ENCODE peak calls at places on chromosomes 12 and 14, in four cellular contexts. T is HCT116, X is NB4, M is body of pancreas. Y is an unnamed sample.

GRCh38 chr14:63045234-63045611 is at the start of gene KCNH5:
- DNase-seq in T (no peak), X (no peak), M (peak; percentile 13), Y (peak; percentile 48)

GRCh38 chr12:55372521-55372920 is 9.7 kb downstream of the OR6C75 start:
- DNase-seq in T (no peak), X (no peak), M (no peak), Y (no peak)

GRCh38 chr14:77498984-77499527 is 440 bp upstream of the ISM2 start:
- DNase-seq in T (no peak), X (peak; percentile 9), M (no peak), Y (no peak)

GRCh38 chr14:41872906-41873305 is 266.2 kb downstream of the LRFN5 start:
- DNase-seq in T (no peak), X (no peak), M (no peak), Y (no peak)

GRCh38 chr12:7131502-7131866 is 1.3 kb downstream of the CLSTN3 start:
- DNase-seq in T (no peak), X (peak; percentile 60), M (no peak), Y (peak; percentile 4)

GRCh38 chr14:58871972-58872530 is 234.3 kb downstream of the DACT1 start:
- DNase-seq in T (no peak), X (no peak), M (no peak), Y (no peak)

GRCh38 chr14:101972126-101972785 is 7.9 kb downstream of the DYNC1H1 start:
- DNase-seq in T (peak; percentile 91), X (peak; percentile 80), M (peak; percentile 90), Y (peak; percentile 86)

GRCh38 chr12:6444704-6445688 is at the start of gene CD27:
- DNase-seq in T (no peak), X (no peak), M (no peak), Y (no peak)

GRCh38 chr14:39228044-39228443 is 5.7 kb upstream of the MIA2 start:
- DNase-seq in T (no peak), X (no peak), M (no peak), Y (no peak)

GRCh38 chr14:105442834-105443233 is 23.2 kb downstream of the MTA1 start:
- DNase-seq in T (no peak), X (no peak), M (no peak), Y (no peak)

GRCh38 chr12:127628655-127629054 is 638.3 kb upstream of the TMEM132C start:
- DNase-seq in T (no peak), X (no peak), M (no peak), Y (no peak)

GRCh38 chr12:67047634-67048033 is 221.5 kb upstream of the CAND1 start:
- DNase-seq in T (no peak), X (no peak), M (no peak), Y (no peak)

GRCh38 chr12:113766133-113766879 is 199.8 kb downstream of the RBM19 start:
- DNase-seq in T (no peak), X (no peak), M (no peak), Y (peak; percentile 72)

GRCh38 chr12:53078425-53079225 is 565 bp downstream of the SPRYD3 start:
- DNase-seq in T (no peak), X (no peak), M (peak; percentile 52), Y (no peak)

GRCh38 chr14:24298892-24299254 is 707 bp downstream of the DHRS1 start:
- DNase-seq in T (peak; percentile 24), X (peak; percentile 69), M (no peak), Y (peak; percentile 60)

GRCh38 chr12:69843653-69844052 is 18.6 kb downstream of the MYRFL start:
- DNase-seq in T (no peak), X (no peak), M (no peak), Y (no peak)

GRCh38 chr12:87618199-87618598 is 411.0 kb downstream of the C12orf50 start:
- DNase-seq in T (no peak), X (peak; percentile 16), M (no peak), Y (no peak)

GRCh38 chr12:132227782-132228417 is 83.6 kb downstream of the NOC4L start:
- DNase-seq in T (no peak), X (no peak), M (no peak), Y (no peak)

GRCh38 chr12:80895240-80895639 is 42.5 kb downstream of the LIN7A start:
- DNase-seq in T (no peak), X (no peak), M (no peak), Y (no peak)

GRCh38 chr12:78898416-78898815 is 33.8 kb downstream of the SYT1 start:
- DNase-seq in T (no peak), X (no peak), M (peak; percentile 26), Y (no peak)

GRCh38 chr12:124592481-124593160 is 25.2 kb upstream of the NCOR2 start:
- DNase-seq in T (no peak), X (peak; percentile 66), M (peak; percentile 47), Y (no peak)

GRCh38 chr12:93169536-93169935 is 208.2 kb upstream of the NUDT4 start:
- DNase-seq in T (no peak), X (no peak), M (no peak), Y (no peak)

GRCh38 chr12:38053655-38054464 is 262.7 kb upstream of the ALG10B start:
- DNase-seq in T (no peak), X (no peak), M (peak; percentile 73), Y (peak; percentile 85)

GRCh38 chr12:55705802-55706402 is 1.8 kb downstream of the ITGA7 start:
- DNase-seq in T (no peak), X (no peak), M (no peak), Y (peak; percentile 40)

GRCh38 chr14:22839159-22839779 is 2.9 kb downstream of the MMP14 start:
- DNase-seq in T (no peak), X (peak; percentile 45), M (no peak), Y (no peak)

GRCh38 chr14:32711103-32711680 is 227.5 kb upstream of the NPAS3 start:
- DNase-seq in T (peak; percentile 6), X (peak; percentile 37), M (peak; percentile 51), Y (peak; percentile 32)

GRCh38 chr14:95185452-95186392 is 28.4 kb upstream of the DICER1 start:
- DNase-seq in T (no peak), X (peak; percentile 93), M (peak; percentile 78), Y (no peak)

GRCh38 chr12:120586216-120586615 is 5.0 kb upstream of the POP5 start:
- DNase-seq in T (no peak), X (no peak), M (no peak), Y (no peak)

GRCh38 chr12:24909667-24910066 is 39.2 kb downstream of the BCAT1 start:
- DNase-seq in T (no peak), X (no peak), M (peak; percentile 82), Y (no peak)

GRCh38 chr14:73762375-73762822 is 48.2 kb upstream of the PNMA1 start:
- DNase-seq in T (no peak), X (no peak), M (peak; percentile 61), Y (no peak)

GRCh38 chr12:50515587-50515986 is 10.8 kb downstream of the DIP2B start:
- DNase-seq in T (no peak), X (peak; percentile 64), M (no peak), Y (no peak)

GRCh38 chr14:60311417-60311816 is 62.4 kb downstream of the PPM1A start:
- DNase-seq in T (no peak), X (no peak), M (no peak), Y (no peak)

GRCh38 chr12:84842406-84843013 is 70.1 kb downstream of the SLC6A15 start:
- DNase-seq in T (peak; percentile 28), X (peak; percentile 52), M (no peak), Y (peak; percentile 37)

DNA sequence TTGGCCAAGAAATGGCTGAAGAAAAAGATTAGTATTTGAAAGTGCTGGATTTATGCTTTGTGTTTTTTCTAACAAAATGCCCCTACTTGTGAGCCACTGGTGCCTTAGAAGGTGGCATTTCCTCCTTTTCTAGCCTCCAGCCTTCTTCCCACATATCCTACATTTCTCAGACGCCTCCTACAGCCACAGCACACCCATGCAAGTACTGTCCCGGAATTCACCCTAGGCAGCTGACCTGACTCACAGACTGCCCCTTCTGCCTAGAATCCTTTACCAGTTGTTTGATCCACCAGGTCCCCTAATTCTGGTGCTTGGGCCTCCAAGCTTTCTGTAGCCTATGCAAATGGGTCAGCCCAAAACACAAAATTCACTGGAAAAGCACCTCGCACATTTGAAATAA is 166.0 kb downstream of the FOXN3 start:
- DNase-seq in T (no peak), X (no peak), M (no peak), Y (no peak)
- TF ChIP-seq CTCF in T (no peak), X (no peak), M (no peak), Y (no peak)

GRCh38 chr12:54259194-54260011 is 20.5 kb downstream of the CBX5 start:
- DNase-seq in T (peak; percentile 72), X (peak; percentile 24), M (peak; percentile 90), Y (peak; percentile 66)

GRCh38 chr12:54253240-54253639 is 26.7 kb downstream of the CBX5 start:
- DNase-seq in T (no peak), X (no peak), M (no peak), Y (no peak)

GRCh38 chr12:54258286-54258685 is 21.6 kb downstream of the CBX5 start:
- DNase-seq in T (no peak), X (no peak), M (no peak), Y (no peak)

GRCh38 chr12:54261817-54262402 is 18.0 kb downstream of the CBX5 start:
- DNase-seq in T (no peak), X (peak; percentile 42), M (no peak), Y (no peak)

DNA sequence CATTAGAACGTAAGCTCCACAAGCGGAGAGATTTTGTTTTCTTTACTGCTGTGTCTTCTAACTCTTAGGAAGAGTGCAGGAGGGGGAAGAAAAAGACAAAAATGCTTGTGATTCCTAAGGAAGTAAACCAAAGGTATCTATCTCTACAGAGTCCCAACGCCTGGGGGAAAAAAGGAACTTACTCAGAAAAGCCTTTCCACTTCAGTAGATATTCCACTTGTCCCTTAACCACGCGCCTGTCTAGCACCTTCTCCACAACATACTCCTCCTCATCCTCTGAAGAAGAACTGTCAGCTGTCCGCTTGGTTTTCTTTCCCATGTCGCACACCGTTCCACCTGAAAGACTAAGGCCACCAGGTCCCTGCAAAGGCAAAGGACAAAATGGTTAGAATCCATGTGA is 22.6 kb downstream of the CBX5 start:
- DNase-seq in T (no peak), X (no peak), M (no peak), Y (no peak)
- TF ChIP-seq CTCF in T (no peak), X (no peak), M (no peak), Y (no peak)

DNA sequence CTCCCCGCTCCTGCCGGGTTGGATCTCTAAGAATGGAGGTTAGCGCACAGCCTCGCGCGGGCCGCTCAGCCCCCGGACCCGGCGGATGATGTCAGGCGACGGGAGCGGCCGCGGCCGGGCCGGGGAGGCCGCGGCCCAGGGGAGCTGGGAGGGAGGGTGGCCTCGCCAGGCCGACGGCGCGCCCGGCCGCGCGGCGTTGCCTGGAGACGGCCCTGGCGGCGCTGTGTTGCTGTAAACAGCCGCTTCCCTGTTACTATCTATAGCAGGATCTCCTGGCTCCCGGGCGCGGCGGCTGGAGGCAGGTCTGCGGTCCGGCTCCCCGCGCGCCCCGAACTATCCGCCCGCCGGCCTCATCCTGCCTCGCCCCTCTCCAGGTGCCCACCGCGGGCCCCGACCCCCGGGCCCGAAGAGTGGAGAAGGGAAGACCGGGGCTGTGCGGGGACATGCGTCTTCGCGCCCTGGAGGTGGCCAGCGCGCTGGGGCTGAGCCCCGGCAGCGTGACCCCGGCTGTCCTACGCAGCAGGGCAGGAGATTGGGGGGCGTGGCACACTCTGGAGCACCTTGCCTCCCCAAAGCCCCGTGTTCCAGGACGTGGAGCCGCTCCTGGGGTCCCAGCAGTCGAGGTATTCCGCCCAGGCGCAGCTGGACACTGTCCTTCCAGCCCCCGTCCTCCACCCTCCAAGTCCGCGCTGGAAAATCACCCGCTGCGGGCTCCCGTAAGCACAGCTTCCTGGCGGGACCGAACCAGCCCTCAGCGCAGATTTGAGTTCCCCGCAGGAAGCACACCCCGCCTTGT is 1.4 kb upstream of the FOS start:
- DNase-seq in T (no peak), X (peak; percentile 85), M (peak; percentile 94), Y (peak; percentile 89)
- TF ChIP-seq CTCF in T (no peak), X (no peak), M (no peak), Y (no peak)

GRCh38 chr12:12356886-12357696 is at the start of gene BORCS5:
- DNase-seq in T (peak; percentile 91), X (peak; percentile 99), M (peak; percentile 99), Y (peak; percentile 98)
- TF ChIP-seq CTCF in T (no peak), X (no peak), M (peak; percentile 13), Y (no peak)

Y was measured in Calu3.